ENCODE peak calls at places on chromosomes 2 and 18, in seven cellular contexts. One of them, this sample, is unnamed.

GRCh38 chr2:16508061-16508851 is 157.4 kb downstream of the CYRIA start:
- DNase-seq in kidney epithelial cell: no peak
- DNase-seq in NCI-H2171: peak
- DNase-seq in cortex of kidney: no peak
- DNase-seq in neural crest cell: peak
- DNase-seq in T1000: no peak
- DNase-seq in activated T-helper 1 cell treated with anti-CD3 and anti-CD28 coated beads, Interleukin-2, amount 50 U/mL, for 16 hours: no peak
- DNase-seq in this sample: peak

GRCh38 chr2:178205853-178206516 is 11.7 kb downstream of the OSBPL6 start:
- DNase-seq in kidney epithelial cell: peak
- DNase-seq in NCI-H2171: no peak
- DNase-seq in cortex of kidney: no peak
- DNase-seq in neural crest cell: no peak
- DNase-seq in T1000: no peak
- DNase-seq in activated T-helper 1 cell treated with anti-CD3 and anti-CD28 coated beads, Interleukin-2, amount 50 U/mL, for 16 hours: no peak
- DNase-seq in this sample: peak

GRCh38 chr2:70248810-70249438 is 496 bp upstream of the TIA1 start:
- DNase-seq in kidney epithelial cell: no peak
- DNase-seq in NCI-H2171: peak
- DNase-seq in cortex of kidney: no peak
- DNase-seq in neural crest cell: peak
- DNase-seq in T1000: peak
- DNase-seq in activated T-helper 1 cell treated with anti-CD3 and anti-CD28 coated beads, Interleukin-2, amount 50 U/mL, for 16 hours: peak
- DNase-seq in this sample: no peak

GRCh38 chr2:98768765-98769476 is 38.0 kb upstream of the MGAT4A start:
- DNase-seq in kidney epithelial cell: no peak
- DNase-seq in NCI-H2171: peak
- DNase-seq in cortex of kidney: no peak
- DNase-seq in neural crest cell: no peak
- DNase-seq in T1000: no peak
- DNase-seq in activated T-helper 1 cell treated with anti-CD3 and anti-CD28 coated beads, Interleukin-2, amount 50 U/mL, for 16 hours: no peak
- DNase-seq in this sample: peak

GRCh38 chr2:133040175-133040574 is 370.2 kb upstream of the LYPD1 start:
- DNase-seq in kidney epithelial cell: no peak
- DNase-seq in NCI-H2171: no peak
- DNase-seq in cortex of kidney: no peak
- DNase-seq in neural crest cell: no peak
- DNase-seq in T1000: no peak
- DNase-seq in activated T-helper 1 cell treated with anti-CD3 and anti-CD28 coated beads, Interleukin-2, amount 50 U/mL, for 16 hours: no peak
- DNase-seq in this sample: peak

GRCh38 chr2:20352230-20353216 is 1.9 kb upstream of the PUM2 start:
- DNase-seq in kidney epithelial cell: no peak
- DNase-seq in NCI-H2171: no peak
- DNase-seq in cortex of kidney: no peak
- DNase-seq in neural crest cell: no peak
- DNase-seq in T1000: no peak
- DNase-seq in activated T-helper 1 cell treated with anti-CD3 and anti-CD28 coated beads, Interleukin-2, amount 50 U/mL, for 16 hours: no peak
- DNase-seq in this sample: peak

GRCh38 chr18:62751341-62751821 is 36.0 kb downstream of the PHLPP1 start:
- DNase-seq in kidney epithelial cell: no peak
- DNase-seq in NCI-H2171: no peak
- DNase-seq in cortex of kidney: no peak
- DNase-seq in neural crest cell: peak
- DNase-seq in T1000: no peak
- DNase-seq in activated T-helper 1 cell treated with anti-CD3 and anti-CD28 coated beads, Interleukin-2, amount 50 U/mL, for 16 hours: no peak
- DNase-seq in this sample: peak

GRCh38 chr2:191675807-191676667 is 1.9 kb upstream of the NABP1 start:
- DNase-seq in kidney epithelial cell: no peak
- DNase-seq in NCI-H2171: no peak
- DNase-seq in cortex of kidney: no peak
- DNase-seq in neural crest cell: no peak
- DNase-seq in T1000: no peak
- DNase-seq in activated T-helper 1 cell treated with anti-CD3 and anti-CD28 coated beads, Interleukin-2, amount 50 U/mL, for 16 hours: peak
- DNase-seq in this sample: peak

GRCh38 chr18:7090771-7091170 is 26.8 kb downstream of the LAMA1 start:
- DNase-seq in kidney epithelial cell: no peak
- DNase-seq in NCI-H2171: no peak
- DNase-seq in cortex of kidney: no peak
- DNase-seq in neural crest cell: no peak
- DNase-seq in T1000: no peak
- DNase-seq in activated T-helper 1 cell treated with anti-CD3 and anti-CD28 coated beads, Interleukin-2, amount 50 U/mL, for 16 hours: no peak
- DNase-seq in this sample: peak

GRCh38 chr18:67290421-67290820 is 226.1 kb downstream of the DSEL start:
- DNase-seq in kidney epithelial cell: no peak
- DNase-seq in NCI-H2171: no peak
- DNase-seq in cortex of kidney: no peak
- DNase-seq in neural crest cell: no peak
- DNase-seq in T1000: no peak
- DNase-seq in activated T-helper 1 cell treated with anti-CD3 and anti-CD28 coated beads, Interleukin-2, amount 50 U/mL, for 16 hours: no peak
- DNase-seq in this sample: no peak

GRCh38 chr2:29627366-29627765 is 294.0 kb downstream of the ALK start:
- DNase-seq in kidney epithelial cell: no peak
- DNase-seq in NCI-H2171: no peak
- DNase-seq in cortex of kidney: no peak
- DNase-seq in neural crest cell: no peak
- DNase-seq in T1000: no peak
- DNase-seq in activated T-helper 1 cell treated with anti-CD3 and anti-CD28 coated beads, Interleukin-2, amount 50 U/mL, for 16 hours: no peak
- DNase-seq in this sample: peak

GRCh38 chr2:231900486-231900942 is 25.7 kb downstream of the NPPC start:
- DNase-seq in kidney epithelial cell: peak
- DNase-seq in NCI-H2171: no peak
- DNase-seq in cortex of kidney: no peak
- DNase-seq in neural crest cell: peak
- DNase-seq in T1000: no peak
- DNase-seq in activated T-helper 1 cell treated with anti-CD3 and anti-CD28 coated beads, Interleukin-2, amount 50 U/mL, for 16 hours: peak
- DNase-seq in this sample: peak

GRCh38 chr18:48837676-48838075 is 113.1 kb downstream of the SMAD7 start:
- DNase-seq in kidney epithelial cell: no peak
- DNase-seq in NCI-H2171: no peak
- DNase-seq in cortex of kidney: no peak
- DNase-seq in neural crest cell: no peak
- DNase-seq in T1000: no peak
- DNase-seq in activated T-helper 1 cell treated with anti-CD3 and anti-CD28 coated beads, Interleukin-2, amount 50 U/mL, for 16 hours: no peak
- DNase-seq in this sample: no peak

GRCh38 chr18:11995445-11996189 is 14.3 kb downstream of the IMPA2 start:
- DNase-seq in kidney epithelial cell: no peak
- DNase-seq in NCI-H2171: no peak
- DNase-seq in cortex of kidney: no peak
- DNase-seq in neural crest cell: peak
- DNase-seq in T1000: no peak
- DNase-seq in activated T-helper 1 cell treated with anti-CD3 and anti-CD28 coated beads, Interleukin-2, amount 50 U/mL, for 16 hours: peak
- DNase-seq in this sample: peak

This sample was measured in astrocyte of the hippocampus.